ENCODE peak calls at places on chromosomes 11 and 22, in five cellular contexts. P is HCT116, V is endothelial cell of umbilical vein, Y is lower leg skin, X is gastrocnemius medialis. T is an unnamed sample.

GRCh38 chr11:128342511-128343133 is 244.7 kb downstream of the ETS1 start:
- DNase-seq in P (no peak), V (peak; percentile 98), Y (peak; percentile 88), X (no peak), T (no peak)

GRCh38 chr11:3674189-3674588 is 3.0 kb upstream of the CHRNA10 start:
- DNase-seq in P (no peak), V (peak; percentile 47), Y (no peak), X (no peak), T (no peak)

GRCh38 chr11:84549221-84549620 is 1077.9 kb downstream of the DLG2 start:
- DNase-seq in P (no peak), V (no peak), Y (no peak), X (no peak), T (no peak)

GRCh38 chr11:107493117-107493516 is 35.5 kb upstream of the CWF19L2 start:
- DNase-seq in P (no peak), V (no peak), Y (no peak), X (no peak), T (no peak)

GRCh38 chr11:111975076-111975806 is 38.1 kb downstream of the DIXDC1 start:
- DNase-seq in P (no peak), V (peak; percentile 88), Y (no peak), X (no peak), T (peak; percentile 39)

GRCh38 chr22:44685384-44686056 is 16.5 kb upstream of the PRR5 start:
- DNase-seq in P (peak; percentile 35), V (no peak), Y (peak; percentile 94), X (no peak), T (peak; percentile 89)

GRCh38 chr11:133900176-133901105 is 55.1 kb upstream of the SPATA19 start:
- DNase-seq in P (no peak), V (no peak), Y (peak; percentile 65), X (no peak), T (no peak)

GRCh38 chr22:48369789-48370507 is 1457.7 kb downstream of the BRD1 start:
- DNase-seq in P (no peak), V (no peak), Y (peak; percentile 61), X (no peak), T (no peak)

GRCh38 chr11:59923813-59924212 is 14.4 kb upstream of the OOSP1 start:
- DNase-seq in P (no peak), V (no peak), Y (no peak), X (no peak), T (peak; percentile 34)

GRCh38 chr11:33779849-33780528 is 5.7 kb upstream of the FBXO3 start:
- DNase-seq in P (no peak), V (no peak), Y (no peak), X (no peak), T (no peak)

GRCh38 chr11:130420478-130421198 is 7.8 kb downstream of the ADAMTS8 start:
- DNase-seq in P (no peak), V (no peak), Y (no peak), X (no peak), T (no peak)

GRCh38 chr11:13778345-13778744 is 109.9 kb downstream of the FAR1 start:
- DNase-seq in P (no peak), V (no peak), Y (no peak), X (no peak), T (no peak)

GRCh38 chr11:118872403-118872821 is 11.3 kb upstream of the CXCR5 start:
- DNase-seq in P (no peak), V (no peak), Y (no peak), X (no peak), T (no peak)

GRCh38 chr22:37282385-37282677 is at the start of gene CYTH4:
- DNase-seq in P (no peak), V (peak; percentile 28), Y (peak; percentile 91), X (no peak), T (no peak)

GRCh38 chr11:118928870-118929495 is 3.3 kb upstream of the BCL9L start:
- DNase-seq in P (no peak), V (peak; percentile 79), Y (no peak), X (peak; percentile 51), T (peak; percentile 71)

GRCh38 chr22:27405672-27406388 is 395.7 kb downstream of the MN1 start:
- DNase-seq in P (peak; percentile 18), V (peak; percentile 43), Y (no peak), X (peak; percentile 23), T (peak; percentile 67)

GRCh38 chr11:124174001-124174400 is 9.1 kb upstream of the OR10D3 start:
- DNase-seq in P (peak; percentile 2), V (peak; percentile 83), Y (no peak), X (no peak), T (peak; percentile 67)

GRCh38 chr11:31493235-31493634 is 16.2 kb downstream of the IMMP1L start:
- DNase-seq in P (no peak), V (no peak), Y (no peak), X (no peak), T (no peak)

GRCh38 chr11:8757047-8757446 is 74.5 kb downstream of the RPL27A start:
- DNase-seq in P (no peak), V (no peak), Y (no peak), X (no peak), T (no peak)

GRCh38 chr22:39917091-39917703 is 16.3 kb downstream of the GRAP2 start:
- DNase-seq in P (no peak), V (no peak), Y (no peak), X (no peak), T (no peak)

GRCh38 chr11:13091373-13091772 is 82.3 kb downstream of the RASSF10 start:
- DNase-seq in P (no peak), V (no peak), Y (no peak), X (no peak), T (no peak)

GRCh38 chr11:118338637-118339061 is 3.9 kb downstream of the CD3D start:
- DNase-seq in P (no peak), V (no peak), Y (no peak), X (no peak), T (peak; percentile 79)

GRCh38 chr11:75447415-75447814 is 14.4 kb upstream of the KLHL35 start:
- DNase-seq in P (no peak), V (no peak), Y (no peak), X (no peak), T (no peak)
- TF ChIP-seq POLR2A in P (no peak), V (no peak), Y (no peak), X (no peak), T (no peak)

GRCh38 chr11:58227956-58228615 is 632 bp downstream of the OR10Q1 start:
- DNase-seq in P (no peak), V (no peak), Y (no peak), X (no peak), T (no peak)
- TF ChIP-seq POLR2A in P (no peak), V (no peak), Y (no peak), X (no peak), T (no peak)

GRCh38 chr11:65919151-65920034 is at the start of gene DRAP1:
- DNase-seq in P (peak; percentile 92), V (peak; percentile 97), Y (peak; percentile 100), X (peak; percentile 99), T (peak; percentile 100)
- TF ChIP-seq POLR2A in P (no peak), V (peak; percentile 23), Y (no peak), X (peak; percentile 83), T (peak; percentile 33)

DNA sequence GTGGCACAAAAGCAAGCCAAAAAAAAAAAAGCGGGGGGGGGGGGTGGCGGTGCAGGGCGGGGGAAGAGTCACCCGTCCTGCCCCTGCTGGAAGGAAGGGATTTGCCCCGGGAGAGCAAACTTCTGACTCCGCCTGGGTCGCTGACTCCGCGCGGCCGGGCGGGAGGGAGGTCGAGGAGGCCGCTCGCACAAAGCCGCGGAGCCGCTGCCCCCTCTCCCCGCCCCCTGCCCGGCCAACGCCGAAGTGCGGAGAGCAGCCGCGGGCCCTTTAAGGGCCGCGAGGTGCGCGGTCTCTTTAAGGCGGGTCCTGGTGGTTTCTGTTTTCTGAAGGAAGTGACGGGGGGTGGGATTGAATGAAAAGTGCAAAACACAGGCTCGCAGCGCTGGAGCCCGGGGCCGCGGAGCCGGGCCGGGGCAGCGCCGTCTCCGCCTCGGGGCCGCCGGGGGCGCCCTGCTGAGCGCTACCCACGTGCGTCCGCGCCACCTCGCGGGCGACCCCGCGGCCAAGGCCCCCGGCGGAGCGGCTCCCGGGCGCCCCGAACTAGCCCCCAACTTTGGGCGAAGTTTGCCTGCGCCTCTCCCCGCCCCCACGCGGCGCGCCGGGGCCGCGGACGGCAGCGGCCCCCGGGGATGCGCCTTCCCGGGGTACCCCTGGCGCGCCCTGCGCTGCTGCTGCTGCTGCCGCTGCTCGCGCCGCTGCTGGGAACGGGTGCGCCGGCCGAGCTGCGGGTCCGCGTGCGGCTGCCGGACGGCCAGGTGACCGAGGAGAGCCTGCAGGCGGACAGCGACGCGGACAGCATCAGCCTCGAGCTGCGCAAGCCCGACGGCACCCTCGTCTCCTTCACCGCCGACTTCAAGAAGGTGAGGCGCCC is at the start of gene OAF:
- DNase-seq in P (peak; percentile 55), V (peak; percentile 84), Y (no peak), X (peak; percentile 61), T (peak; percentile 3)
- TF ChIP-seq POLR2A in P (peak; percentile 64), V (peak; percentile 86), Y (no peak), X (peak; percentile 28), T (no peak)

GRCh38 chr11:70272009-70272408 is 1.5 kb downstream of the PPFIA1 start:
- DNase-seq in P (no peak), V (no peak), Y (no peak), X (no peak), T (no peak)

GRCh38 chr11:70271635-70271953 is 1.1 kb downstream of the PPFIA1 start:
- DNase-seq in P (no peak), V (no peak), Y (no peak), X (no peak), T (no peak)

GRCh38 chr11:70268526-70268925 is 2.0 kb upstream of the PPFIA1 start:
- DNase-seq in P (no peak), V (no peak), Y (no peak), X (no peak), T (no peak)

GRCh38 chr11:70270877-70271634 is 566 bp downstream of the PPFIA1 start:
- DNase-seq in P (no peak), V (peak; percentile 36), Y (peak; percentile 87), X (no peak), T (peak; percentile 81)

GRCh38 chr11:70270104-70270876 is at the start of gene PPFIA1:
- DNase-seq in P (peak; percentile 91), V (peak; percentile 94), Y (peak; percentile 98), X (peak; percentile 93), T (peak; percentile 95)
- TF ChIP-seq POLR2A in P (peak; percentile 91), V (peak; percentile 92), Y (peak; percentile 52), X (peak; percentile 99), T (peak; percentile 92)

DNA sequence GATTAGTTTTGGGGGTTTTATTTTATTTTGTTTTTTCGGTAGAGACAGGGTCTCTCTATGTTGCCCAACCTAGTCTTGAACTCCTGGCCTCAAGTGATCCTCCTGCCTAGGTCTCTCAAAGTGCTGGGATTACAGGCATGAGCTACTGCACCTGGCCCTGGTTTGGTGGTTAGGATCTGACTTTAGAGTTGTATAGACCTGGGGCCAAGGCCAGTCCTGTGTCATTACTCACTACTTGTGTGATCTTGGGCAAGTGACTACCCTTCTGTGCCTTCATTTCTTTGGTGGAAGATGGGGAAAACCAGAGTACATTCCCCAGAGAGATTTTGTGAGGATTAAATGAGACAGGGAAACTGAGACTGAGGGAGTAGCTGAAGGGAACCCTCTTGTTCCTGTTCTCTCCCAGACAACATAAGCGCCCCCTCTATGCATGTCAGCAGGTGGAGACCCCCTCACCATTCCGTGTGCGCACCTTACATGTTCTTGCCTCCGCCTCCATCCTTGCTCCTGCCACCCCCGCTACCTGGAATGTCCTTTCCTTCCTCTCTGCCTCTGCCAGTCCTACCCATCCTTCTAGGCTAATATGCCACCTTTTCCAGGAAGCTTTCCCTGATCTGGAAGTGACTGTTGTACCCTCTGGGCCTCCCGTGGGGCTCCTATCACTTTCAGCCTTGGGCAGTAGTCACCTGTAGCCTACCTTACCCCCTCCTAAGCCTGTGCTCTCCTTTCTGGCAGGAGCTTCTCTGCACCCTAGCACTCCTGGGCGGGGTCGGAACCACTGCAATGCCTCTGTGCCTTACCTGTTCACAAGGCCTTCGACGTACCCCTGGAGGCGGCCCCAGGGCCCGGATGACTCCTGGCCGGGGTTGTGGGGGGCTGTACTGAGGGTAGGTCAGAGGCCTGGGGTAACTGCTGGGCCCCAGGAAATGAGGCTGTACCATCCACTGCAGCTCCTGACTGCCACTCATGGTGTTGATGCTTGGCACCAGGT is 3.9 kb downstream of the FOSL1 start:
- DNase-seq in P (no peak), V (no peak), Y (no peak), X (no peak), T (no peak)
- TF ChIP-seq POLR2A in P (no peak), V (peak; percentile 3), Y (no peak), X (no peak), T (peak; percentile 35)